ENCODE peak calls at places on chromosomes 6 and 20, in seven cellular contexts. I is heart left ventricle, F is adrenal gland, R is DND-41, X is GM23248, J is fibroblast of lung, V is heart right ventricle. B is an unnamed sample.

GRCh38 chr6:28001351-28001750 is 44.3 kb downstream of the OR2B6 start:
- DNase-seq in I (no peak), F (no peak), R (no peak), X (no peak), J (no peak), V (no peak), B (no peak)

GRCh38 chr20:13139459-13140150 is 81.5 kb upstream of the ISM1 start:
- DNase-seq in I (no peak), F (no peak), R (no peak), X (no peak), J (no peak), V (no peak), B (no peak)

GRCh38 chr6:107264357-107264831 is 149.1 kb upstream of the BEND3 start:
- DNase-seq in I (no peak), F (no peak), R (no peak), X (peak; percentile 83), J (peak; percentile 70), V (no peak), B (no peak)

GRCh38 chr20:31606928-31607639 is 2.0 kb downstream of the ID1 start:
- DNase-seq in I (no peak), F (peak; percentile 24), R (no peak), X (peak; percentile 95), J (peak; percentile 85), V (peak; percentile 34), B (no peak)

GRCh38 chr6:158474961-158475343 is 84.9 kb upstream of the TMEM181 start:
- DNase-seq in I (no peak), F (no peak), R (no peak), X (peak; percentile 42), J (peak; percentile 58), V (no peak), B (no peak)

GRCh38 chr6:26032387-26033131 is 54.7 kb upstream of the HFE start:
- DNase-seq in I (no peak), F (peak; percentile 34), R (peak; percentile 72), X (peak; percentile 56), J (peak; percentile 45), V (no peak), B (no peak)

GRCh38 chr6:28907394-28907793 is 16.4 kb downstream of the TRIM27 start:
- DNase-seq in I (no peak), F (no peak), R (no peak), X (peak; percentile 58), J (peak; percentile 75), V (no peak), B (no peak)

GRCh38 chr6:167161895-167162467 is 4.2 kb upstream of the GPR31 start:
- DNase-seq in I (no peak), F (no peak), R (no peak), X (no peak), J (no peak), V (no peak), B (no peak)

GRCh38 chr6:138575257-138575656 is 76.0 kb upstream of the NHSL1 start:
- DNase-seq in I (no peak), F (no peak), R (no peak), X (no peak), J (no peak), V (no peak), B (no peak)

GRCh38 chr20:45968801-45969711 is 2.9 kb downstream of the ZNF335 start:
- DNase-seq in I (no peak), F (peak; percentile 66), R (no peak), X (peak; percentile 87), J (no peak), V (no peak), B (no peak)

GRCh38 chr20:40279390-40279789 is 409.6 kb downstream of the MAFB start:
- DNase-seq in I (peak; percentile 39), F (peak; percentile 42), R (no peak), X (peak; percentile 92), J (peak; percentile 88), V (no peak), B (no peak)

GRCh38 chr20:4045082-4045481 is 29.7 kb upstream of the RNF24 start:
- DNase-seq in I (no peak), F (no peak), R (no peak), X (no peak), J (no peak), V (no peak), B (no peak)

GRCh38 chr6:165662041-165662491 is 975 bp downstream of the PDE10A start:
- DNase-seq in I (peak; percentile 61), F (no peak), R (no peak), X (peak; percentile 24), J (no peak), V (peak; percentile 61), B (no peak)

GRCh38 chr20:34997171-34997570 is 41.5 kb downstream of the MYH7B start:
- DNase-seq in I (no peak), F (peak; percentile 81), R (no peak), X (no peak), J (peak; percentile 34), V (peak; percentile 55), B (no peak)

GRCh38 chr20:63701329-63702035 is 5.0 kb downstream of the TNFRSF6B start:
- DNase-seq in I (peak; percentile 43), F (no peak), R (no peak), X (no peak), J (no peak), V (no peak), B (no peak)

GRCh38 chr6:8674088-8674487 is 238.7 kb upstream of the SLC35B3 start:
- DNase-seq in I (no peak), F (no peak), R (no peak), X (no peak), J (no peak), V (no peak), B (no peak)

GRCh38 chr6:99605911-99606669 is 543 bp upstream of the PRDM13 start:
- DNase-seq in I (no peak), F (no peak), R (no peak), X (no peak), J (no peak), V (no peak), B (no peak)
- H3K9me3 ChIP-seq in I (no peaks in the 10 kb centered on the region), F (no peaks in the 10 kb centered on the region), R (no peaks in the 10 kb centered on the region), X (no peaks in the 10 kb centered on the region), J (no peaks in the 10 kb centered on the region), V (no peaks in the 10 kb centered on the region), B (peaks cover 25% of the 10 kb centered on the region)

DNA sequence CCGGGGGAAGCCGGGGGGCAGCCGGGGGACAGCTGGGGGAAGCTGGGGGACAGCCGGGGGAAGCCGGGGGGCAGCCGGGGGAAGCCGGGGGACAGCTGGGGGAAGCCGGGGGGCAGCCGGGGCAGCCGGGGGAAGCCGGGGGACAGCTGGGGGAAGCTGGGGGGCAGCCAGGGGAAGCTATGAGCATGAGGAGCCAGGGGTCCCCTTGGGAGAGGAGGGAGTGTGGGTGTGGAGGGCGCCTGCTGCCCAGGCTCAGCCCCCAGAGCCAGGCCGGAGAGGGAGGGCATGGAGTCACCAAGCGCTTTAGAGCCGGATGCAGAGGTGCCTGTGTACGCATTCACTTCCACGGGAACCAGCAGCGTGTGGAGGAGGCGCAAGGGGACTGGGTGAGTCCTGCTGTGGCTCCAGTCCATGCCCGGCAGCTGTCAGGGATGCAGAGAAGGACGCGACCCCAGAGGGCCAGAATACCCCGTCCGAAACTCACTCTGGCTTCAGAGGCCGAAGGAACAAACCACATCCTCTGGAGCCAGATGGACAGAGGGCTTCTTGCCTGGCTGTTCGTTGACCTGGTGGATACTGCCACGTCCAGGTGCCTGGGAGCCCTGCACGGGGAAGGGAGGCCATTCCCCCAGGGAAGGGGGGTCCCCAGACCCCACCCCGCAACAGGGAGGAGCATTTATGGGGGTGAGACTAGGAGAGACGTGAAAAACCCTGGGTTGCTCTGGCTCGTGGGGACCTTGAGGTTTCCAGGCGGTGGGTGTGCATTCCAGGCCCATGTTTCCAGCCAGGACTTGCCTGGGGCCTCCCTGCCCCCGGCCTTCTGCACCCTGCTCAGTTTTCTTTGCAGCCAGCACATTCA is 26.5 kb upstream of the DACT2 start:
- DNase-seq in I (no peak), F (no peak), R (no peak), X (no peak), J (no peak), V (no peak), B (no peak)
- H3K9me3 ChIP-seq in I (peaks cover 2% of the 10 kb centered on the region), F (no peaks in the 10 kb centered on the region), R (peaks cover under 1% of the 10 kb centered on the region), X (no peaks in the 10 kb centered on the region), J (no peaks in the 10 kb centered on the region), V (no peaks in the 10 kb centered on the region), B (no peaks in the 10 kb centered on the region)

DNA sequence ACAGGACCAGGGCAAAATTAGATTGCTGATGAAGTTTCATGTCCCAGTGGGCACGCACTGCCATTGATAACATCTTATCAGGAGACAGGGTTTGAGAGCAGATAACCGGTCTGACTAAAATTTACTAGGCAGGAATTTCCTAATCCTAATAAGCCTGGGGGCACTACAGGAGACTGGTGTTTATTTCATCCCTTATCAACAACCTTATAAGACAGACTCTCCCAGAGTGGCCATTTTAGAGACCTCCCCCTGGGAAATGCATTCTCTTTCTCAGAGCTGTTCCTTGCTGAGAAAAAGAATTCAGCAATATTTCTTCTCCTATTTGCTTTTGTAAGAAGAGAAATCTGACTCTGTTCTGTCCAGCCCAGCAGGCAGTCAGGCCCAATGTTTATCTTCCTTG is 423.4 kb upstream of the IMPG1 start:
- DNase-seq in I (no peak), F (no peak), R (peak; percentile 5), X (no peak), J (no peak), V (no peak), B (no peak)
- H3K9me3 ChIP-seq in I (peaks cover 30% of the 10 kb centered on the region), F (no peaks in the 10 kb centered on the region), R (no peaks in the 10 kb centered on the region), X (no peaks in the 10 kb centered on the region), J (no peaks in the 10 kb centered on the region), V (peaks cover 9% of the 10 kb centered on the region), B (peaks cover 4% of the 10 kb centered on the region)

GRCh38 chr6:155611742-155612141 is 156.1 kb upstream of the NOX3 start:
- DNase-seq in I (no peak), F (no peak), R (no peak), X (no peak), J (no peak), V (no peak), B (no peak)
- H3K9me3 ChIP-seq in I (peaks cover 59% of the 10 kb centered on the region), F (peaks cover 10% of the 10 kb centered on the region), R (peaks cover 3% of the 10 kb centered on the region), X (no peaks in the 10 kb centered on the region), J (no peaks in the 10 kb centered on the region), V (peaks cover 18% of the 10 kb centered on the region), B (peaks cover 2% of the 10 kb centered on the region)